ENCODE peak calls at places on chromosome 9, in four cellular contexts. O is HFFc6, V is lower leg skin, S is natural killer cell. C is an unnamed sample.
A peak's percentile ranks its signal among the peaks of the same experiment; 100 is the strongest.

GRCh38 chr9:22124263-22125011 is 115.3 kb upstream of the CDKN2B start:
- DNase-seq in O (no peak), S (no peak), V (no peak), C (no peak)

GRCh38 chr9:72441296-72442211 is 76.5 kb upstream of the ZFAND5 start:
- DNase-seq in O (no peak), S (no peak), V (no peak), C (no peak)

GRCh38 chr9:127418037-127418471 is 6.1 kb upstream of the ZNF79 start:
- DNase-seq in V (no peak), S (peak; percentile 43), O (no peak), C (no peak)

GRCh38 chr9:115036691-115037090 is 81.3 kb downstream of the TNC start:
- DNase-seq in O (no peak), S (no peak), V (no peak), C (no peak)

GRCh38 chr9:96299823-96300222 is 2.2 kb downstream of the HSD17B3 start:
- DNase-seq in V (no peak), O (no peak), S (no peak), C (no peak)

GRCh38 chr9:113475031-113475430 is 11.5 kb downstream of the RGS3 start:
- DNase-seq in O (no peak), V (no peak), S (no peak), C (peak; percentile 29)

GRCh38 chr9:114777841-114778240 is 28.0 kb downstream of the TNFSF15 start:
- DNase-seq in S (no peak), O (no peak), V (no peak), C (no peak)

GRCh38 chr9:114538241-114538640 is 33.0 kb upstream of the WHRN start:
- DNase-seq in S (no peak), V (no peak), O (no peak), C (no peak)

GRCh38 chr9:93697352-93698139 is 121.2 kb downstream of the PHF2 start:
- DNase-seq in O (no peak), V (no peak), S (no peak), C (peak; percentile 60)

GRCh38 chr9:117409321-117409720 is 5.5 kb downstream of the ASTN2 start:
- DNase-seq in V (no peak), S (no peak), O (no peak), C (no peak)
- TF ChIP-seq CTCF in V (no peak), S (no peak), O (no peak), C (no peak)

GRCh38 chr9:135602789-135603481 is 36.4 kb downstream of the GLT6D1 start:
- DNase-seq in S (peak; percentile 48), V (no peak), O (peak; percentile 20), C (no peak)
- TF ChIP-seq CTCF in S (peak; percentile 82), V (no peak), O (peak; percentile 94), C (peak; percentile 82)

GRCh38 chr9:97635026-97635425 is 1.4 kb downstream of the NCBP1 start:
- DNase-seq in O (no peak), S (no peak), V (no peak), C (no peak)

GRCh38 chr9:97640290-97640689 is 6.7 kb downstream of the NCBP1 start:
- DNase-seq in O (no peak), S (no peak), V (no peak), C (no peak)

GRCh38 chr9:97636903-97637302 is 3.3 kb downstream of the NCBP1 start:
- DNase-seq in O (no peak), S (no peak), V (no peak), C (no peak)

GRCh38 chr9:97633859-97634485 is 351 bp downstream of the NCBP1 start:
- DNase-seq in V (no peak), S (no peak), O (no peak), C (no peak)

GRCh38 chr9:97638666-97639065 is 5.0 kb downstream of the NCBP1 start:
- DNase-seq in V (no peak), S (no peak), O (no peak), C (no peak)
- TF ChIP-seq CTCF in V (no peak), S (no peak), O (peak; percentile 53), C (peak; percentile 50)

GRCh38 chr9:137223078-137224040 is 1.3 kb upstream of the RNF208 start:
- DNase-seq in O (peak; percentile 97), V (peak; percentile 97), S (peak; percentile 97), C (peak; percentile 97)
- TF ChIP-seq CTCF in O (no peak), V (no peak), S (no peak), C (no peak)

GRCh38 chr9:37583522-37584121 is 7.4 kb upstream of the FBXO10 start:
- DNase-seq in O (no peak), V (no peak), S (no peak), C (no peak)

GRCh38 chr9:37587521-37587920 is 4.9 kb downstream of the TOMM5 start:
- DNase-seq in O (no peak), S (no peak), V (no peak), C (no peak)

DNA sequence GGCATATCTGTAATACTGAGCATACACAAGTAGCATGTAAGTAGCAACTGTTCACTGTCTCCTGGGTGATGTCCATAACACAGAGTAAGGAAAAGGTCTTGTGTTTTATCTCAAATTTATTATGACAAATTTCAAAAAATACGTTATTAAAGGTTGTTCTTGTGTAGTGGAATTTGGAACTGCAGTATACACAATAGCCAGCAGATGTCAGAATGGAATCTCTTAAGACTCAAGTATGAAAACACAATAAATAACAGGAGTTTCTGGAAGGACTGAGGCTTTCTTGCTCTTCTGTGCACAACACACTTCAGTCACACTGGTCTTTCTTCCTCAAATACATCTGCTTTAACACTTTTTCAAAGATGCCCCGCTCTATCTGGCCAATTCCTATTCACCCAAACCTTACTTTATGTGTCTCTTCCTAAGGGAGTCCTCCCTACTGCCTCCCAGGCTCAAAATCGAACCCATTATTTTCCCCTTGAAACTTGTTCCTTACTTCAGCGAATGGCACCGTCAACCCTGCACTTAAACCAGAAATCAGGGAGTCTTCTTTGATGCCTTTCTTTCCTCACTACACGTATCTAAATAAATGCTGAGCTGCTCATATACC is 6.5 kb upstream of the FBXO10 start:
- DNase-seq in V (no peak), S (no peak), O (peak; percentile 63), C (no peak)
- TF ChIP-seq CTCF in V (no peak), S (peak; percentile 65), O (peak; percentile 87), C (peak; percentile 77)

GRCh38 chr9:121720992-121721350 is 69.5 kb downstream of the DAB2IP start:
- DNase-seq in S (no peak), O (no peak), V (no peak), C (no peak)
- TF ChIP-seq CTCF in S (no peak), O (peak; percentile 43), V (no peak), C (no peak)

DNA sequence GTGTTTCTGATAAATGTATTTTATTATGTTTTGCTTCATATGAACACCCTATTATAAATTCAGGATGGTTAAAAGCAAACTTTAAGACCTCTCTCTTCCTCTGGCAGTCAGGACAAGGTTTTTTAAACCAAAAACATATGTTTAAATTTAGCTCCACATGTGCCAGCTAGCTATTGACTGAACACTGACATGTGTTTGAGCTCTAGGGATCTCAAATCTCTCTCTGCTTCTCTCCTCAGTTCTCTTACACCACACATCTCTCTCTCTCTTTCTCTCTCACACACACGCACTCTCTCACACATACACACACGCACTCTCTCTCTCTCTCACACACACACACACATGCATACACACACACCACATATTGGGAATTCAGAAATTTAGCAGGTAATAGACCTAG is 150.2 kb upstream of the RFX3 start:
- DNase-seq in V (no peak), O (no peak), S (no peak), C (no peak)
- TF ChIP-seq CTCF in V (no peak), O (no peak), S (no peak), C (no peak)

DNA sequence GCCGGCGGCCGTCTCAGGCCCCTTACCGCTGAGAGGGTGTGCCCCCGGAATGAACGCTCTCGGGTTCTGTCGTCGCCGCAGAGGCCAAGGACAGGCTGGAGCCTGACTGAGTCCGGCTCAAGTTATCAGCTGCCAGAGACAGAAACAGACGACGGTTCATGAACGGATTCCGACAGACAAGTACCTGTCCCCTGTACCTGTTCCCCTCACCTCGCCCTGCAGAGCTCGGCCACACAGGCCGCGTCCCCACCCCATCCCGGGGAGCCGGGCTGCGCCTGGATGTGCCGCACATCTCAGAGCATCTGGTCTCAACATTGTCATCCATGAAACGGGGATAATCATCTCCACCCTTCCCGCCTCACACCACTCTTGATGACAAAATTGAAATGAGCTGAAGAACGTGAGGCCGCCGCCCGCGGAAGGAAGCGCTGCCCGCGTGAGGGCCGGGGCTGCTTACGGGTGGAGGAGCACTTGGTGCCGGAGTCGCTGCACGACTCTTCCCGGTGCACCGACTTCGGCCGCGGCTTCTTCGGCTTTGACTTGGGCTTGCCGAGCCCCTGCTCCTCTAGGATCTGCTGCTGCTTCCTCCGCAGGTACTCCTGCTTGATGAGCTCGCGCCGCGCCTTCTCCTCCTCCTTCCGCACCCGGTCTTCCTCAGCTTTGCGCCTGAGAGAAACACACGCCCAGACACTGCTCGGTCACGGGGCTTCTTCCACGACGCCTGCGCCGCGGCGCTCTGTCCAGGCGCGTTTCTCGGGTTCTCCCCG is 89.2 kb downstream of the CAMSAP1 start:
- DNase-seq in O (no peak), V (no peak), S (no peak), C (no peak)
- TF ChIP-seq CTCF in O (no peak), V (no peak), S (no peak), C (no peak)

DNA sequence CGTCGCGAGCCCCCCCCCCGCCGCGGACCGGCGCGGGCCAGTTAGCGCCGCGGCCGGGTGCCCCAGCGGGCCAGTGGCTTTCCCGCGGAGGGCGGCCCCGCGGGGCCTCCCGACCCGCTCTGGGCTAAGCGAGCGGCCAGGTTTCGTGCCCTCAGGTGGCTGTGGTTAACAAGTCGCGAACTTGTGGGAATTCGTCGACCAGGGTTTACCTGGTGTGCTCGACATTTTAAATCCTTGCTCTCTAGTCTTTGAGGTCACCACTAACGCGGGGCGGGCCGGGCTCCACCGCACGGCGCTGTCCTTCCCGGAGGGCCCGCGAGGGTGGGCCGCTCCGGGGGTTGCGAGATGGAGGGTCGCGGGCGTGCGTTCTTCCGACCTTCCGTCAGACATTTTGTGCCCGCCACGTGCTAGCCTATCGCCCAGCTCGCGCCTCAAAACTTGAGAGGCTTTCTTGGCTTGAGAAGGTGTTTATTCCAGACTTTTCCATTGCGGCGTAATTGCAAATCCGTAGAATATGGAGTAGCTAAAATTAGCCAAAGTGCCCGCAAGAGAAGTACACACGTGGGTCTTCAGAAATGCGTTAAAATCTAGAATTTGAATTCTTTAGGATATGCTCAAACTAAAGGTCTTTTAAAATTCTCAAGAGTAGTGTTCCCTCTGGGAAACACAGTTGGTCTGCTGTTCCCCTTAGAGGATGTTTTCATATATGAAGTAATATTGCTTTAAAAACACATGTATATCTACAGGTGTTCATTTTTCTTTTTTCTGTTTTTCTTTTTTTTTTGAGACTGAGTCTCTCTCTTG is 2.1 kb downstream of the ANP32B start:
- DNase-seq in V (peak; percentile 27), O (no peak), S (no peak), C (no peak)
- TF ChIP-seq CTCF in V (no peak), O (peak; percentile 4), S (no peak), C (no peak)

C was measured in type B pancreatic cell.